ENCODE peak calls at places on chromosomes 16 and 17, in nine cellular contexts. One of them, this sample, is unnamed.

GRCh38 chr16:11273721-11274324 is 394 bp upstream of the PRM3 start:
- DNase-seq in heart left ventricle: no peak
- DNase-seq in Panc1: no peak
- DNase-seq in hepatocyte: no peak
- DNase-seq in naive thymus-derived CD4-positive, alpha-beta T cell: no peak
- DNase-seq in trophoblast cell: no peak
- DNase-seq in heart right ventricle: no peak
- DNase-seq in OCI-LY7: no peak
- DNase-seq in esophagus squamous epithelium: no peak
- DNase-seq in this sample: no peak

GRCh38 chr17:39404542-39405378 is 3.3 kb upstream of the FBXL20 start:
- DNase-seq in naive thymus-derived CD4-positive, alpha-beta T cell: no peak
- DNase-seq in heart left ventricle: no peak
- DNase-seq in esophagus squamous epithelium: no peak
- DNase-seq in Panc1: no peak
- DNase-seq in hepatocyte: no peak
- DNase-seq in OCI-LY7: no peak
- DNase-seq in heart right ventricle: no peak
- DNase-seq in trophoblast cell: peak; percentile 44
- DNase-seq in this sample: no peak

GRCh38 chr16:31331141-31331764 is 23.7 kb upstream of the ITGAX start:
- DNase-seq in OCI-LY7: no peak
- DNase-seq in heart right ventricle: no peak
- DNase-seq in trophoblast cell: no peak
- DNase-seq in hepatocyte: no peak
- DNase-seq in heart left ventricle: no peak
- DNase-seq in naive thymus-derived CD4-positive, alpha-beta T cell: no peak
- DNase-seq in esophagus squamous epithelium: no peak
- DNase-seq in Panc1: no peak
- DNase-seq in this sample: no peak

GRCh38 chr17:48738424-48738802 is 9.9 kb upstream of the HOXB13 start:
- DNase-seq in hepatocyte: no peak
- DNase-seq in Panc1: no peak
- DNase-seq in heart right ventricle: no peak
- DNase-seq in naive thymus-derived CD4-positive, alpha-beta T cell: no peak
- DNase-seq in esophagus squamous epithelium: no peak
- DNase-seq in OCI-LY7: no peak
- DNase-seq in trophoblast cell: no peak
- DNase-seq in heart left ventricle: no peak
- DNase-seq in this sample: no peak

GRCh38 chr16:30526137-30526822 is at the start of gene ZNF768:
- DNase-seq in esophagus squamous epithelium: no peak
- DNase-seq in heart right ventricle: no peak
- DNase-seq in trophoblast cell: no peak
- DNase-seq in naive thymus-derived CD4-positive, alpha-beta T cell: peak; percentile 65
- DNase-seq in Panc1: no peak
- DNase-seq in heart left ventricle: no peak
- DNase-seq in OCI-LY7: no peak
- DNase-seq in hepatocyte: peak; percentile 81
- DNase-seq in this sample: peak; percentile 27

GRCh38 chr17:38867179-38867994 is 2.5 kb upstream of the LASP1 start:
- DNase-seq in esophagus squamous epithelium: no peak
- DNase-seq in hepatocyte: peak; percentile 81
- DNase-seq in heart left ventricle: peak; percentile 54
- DNase-seq in Panc1: no peak
- DNase-seq in heart right ventricle: peak; percentile 57
- DNase-seq in trophoblast cell: peak; percentile 77
- DNase-seq in OCI-LY7: peak; percentile 80
- DNase-seq in naive thymus-derived CD4-positive, alpha-beta T cell: peak; percentile 67
- DNase-seq in this sample: peak; percentile 66

GRCh38 chr16:15593235-15593634 is 49.7 kb downstream of the MARF1 start:
- DNase-seq in heart left ventricle: no peak
- DNase-seq in esophagus squamous epithelium: no peak
- DNase-seq in heart right ventricle: no peak
- DNase-seq in trophoblast cell: no peak
- DNase-seq in Panc1: no peak
- DNase-seq in OCI-LY7: no peak
- DNase-seq in hepatocyte: no peak
- DNase-seq in naive thymus-derived CD4-positive, alpha-beta T cell: no peak
- DNase-seq in this sample: no peak

GRCh38 chr17:59607817-59608403 is 11.8 kb upstream of the CLTC start:
- DNase-seq in heart right ventricle: no peak
- DNase-seq in esophagus squamous epithelium: no peak
- DNase-seq in Panc1: no peak
- DNase-seq in OCI-LY7: peak; percentile 22
- DNase-seq in naive thymus-derived CD4-positive, alpha-beta T cell: no peak
- DNase-seq in heart left ventricle: no peak
- DNase-seq in hepatocyte: peak; percentile 14
- DNase-seq in trophoblast cell: peak; percentile 46
- DNase-seq in this sample: no peak

GRCh38 chr17:13415877-13416416 is 185.8 kb downstream of the HS3ST3A1 start:
- DNase-seq in heart left ventricle: peak; percentile 48
- DNase-seq in hepatocyte: peak; percentile 86
- DNase-seq in OCI-LY7: no peak
- DNase-seq in esophagus squamous epithelium: no peak
- DNase-seq in heart right ventricle: peak; percentile 72
- DNase-seq in Panc1: no peak
- DNase-seq in naive thymus-derived CD4-positive, alpha-beta T cell: no peak
- DNase-seq in trophoblast cell: no peak
- DNase-seq in this sample: peak; percentile 25

GRCh38 chr16:85539084-85539483 is 74.0 kb upstream of the GSE1 start:
- DNase-seq in OCI-LY7: no peak
- DNase-seq in trophoblast cell: no peak
- DNase-seq in heart left ventricle: no peak
- DNase-seq in esophagus squamous epithelium: no peak
- DNase-seq in heart right ventricle: no peak
- DNase-seq in naive thymus-derived CD4-positive, alpha-beta T cell: no peak
- DNase-seq in hepatocyte: no peak
- DNase-seq in Panc1: no peak
- DNase-seq in this sample: no peak

GRCh38 chr16:17467923-17468540 is 2.7 kb downstream of the XYLT1 start:
- DNase-seq in trophoblast cell: peak; percentile 47
- DNase-seq in hepatocyte: peak; percentile 82
- DNase-seq in naive thymus-derived CD4-positive, alpha-beta T cell: peak; percentile 39
- DNase-seq in heart right ventricle: peak; percentile 71
- DNase-seq in OCI-LY7: peak; percentile 63
- DNase-seq in heart left ventricle: peak; percentile 65
- DNase-seq in esophagus squamous epithelium: no peak
- DNase-seq in Panc1: no peak
- DNase-seq in this sample: peak; percentile 77

GRCh38 chr17:43316522-43317142 is 82.2 kb upstream of the ARL4D start:
- DNase-seq in heart left ventricle: no peak
- DNase-seq in trophoblast cell: peak; percentile 63
- DNase-seq in heart right ventricle: no peak
- DNase-seq in OCI-LY7: peak; percentile 51
- DNase-seq in Panc1: no peak
- DNase-seq in esophagus squamous epithelium: no peak
- DNase-seq in naive thymus-derived CD4-positive, alpha-beta T cell: peak; percentile 36
- DNase-seq in hepatocyte: no peak
- DNase-seq in this sample: peak; percentile 11
- H3K4me3 ChIP-seq in heart left ventricle: no peak overlapping the region
- H3K4me3 ChIP-seq in trophoblast cell: no peak overlapping the region
- H3K4me3 ChIP-seq in heart right ventricle: no peak overlapping the region
- H3K4me3 ChIP-seq in OCI-LY7: no peak overlapping the region
- H3K4me3 ChIP-seq in Panc1: no peak overlapping the region
- H3K4me3 ChIP-seq in esophagus squamous epithelium: no peak overlapping the region
- H3K4me3 ChIP-seq in naive thymus-derived CD4-positive, alpha-beta T cell: no peak overlapping the region
- H3K4me3 ChIP-seq in hepatocyte: no peak overlapping the region
- H3K4me3 ChIP-seq in this sample: no peak overlapping the region

DNA sequence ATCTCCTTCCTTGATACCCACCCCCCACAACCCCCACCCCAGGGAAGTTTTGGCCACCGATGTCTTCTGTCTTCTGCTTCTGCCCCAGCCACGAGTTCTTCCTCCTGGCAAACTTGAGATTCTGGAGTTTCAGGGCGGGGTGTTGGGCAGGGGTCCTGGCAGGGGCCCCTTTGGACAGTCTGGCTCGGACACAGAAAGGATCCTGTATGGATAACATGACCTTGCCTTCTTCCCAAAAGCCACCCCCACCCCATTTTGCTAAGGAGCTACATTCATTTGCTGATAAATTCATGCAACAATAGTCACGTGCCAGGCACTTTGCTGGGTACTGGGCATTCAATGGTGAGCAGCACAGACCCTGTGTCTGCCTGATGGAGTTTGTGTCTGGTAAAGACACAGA is 5.9 kb upstream of the COL1A1 start:
- DNase-seq in heart right ventricle: no peak
- DNase-seq in OCI-LY7: no peak
- DNase-seq in Panc1: no peak
- DNase-seq in trophoblast cell: no peak
- DNase-seq in naive thymus-derived CD4-positive, alpha-beta T cell: no peak
- DNase-seq in esophagus squamous epithelium: no peak
- DNase-seq in hepatocyte: no peak
- DNase-seq in heart left ventricle: no peak
- DNase-seq in this sample: no peak
- H3K4me1 ChIP-seq in heart right ventricle: peaks cover 83% of the 10 kb centered on the region
- H3K4me1 ChIP-seq in OCI-LY7: no peaks in the 10 kb centered on the region
- H3K4me1 ChIP-seq in Panc1: peaks cover 20% of the 10 kb centered on the region
- H3K4me1 ChIP-seq in trophoblast cell: peaks cover 68% of the 10 kb centered on the region
- H3K4me1 ChIP-seq in naive thymus-derived CD4-positive, alpha-beta T cell: no peaks in the 10 kb centered on the region
- H3K4me1 ChIP-seq in esophagus squamous epithelium: peaks cover 91% of the 10 kb centered on the region
- H3K4me1 ChIP-seq in hepatocyte: peaks cover 72% of the 10 kb centered on the region
- H3K4me1 ChIP-seq in heart left ventricle: peaks cover 59% of the 10 kb centered on the region
- H3K4me1 ChIP-seq in this sample: no peaks in the 10 kb centered on the region

GRCh38 chr17:7222972-7223292 is 3.2 kb downstream of the ACADVL start:
- DNase-seq in esophagus squamous epithelium: no peak
- DNase-seq in trophoblast cell: no peak
- DNase-seq in naive thymus-derived CD4-positive, alpha-beta T cell: no peak
- DNase-seq in hepatocyte: no peak
- DNase-seq in OCI-LY7: no peak
- DNase-seq in heart right ventricle: no peak
- DNase-seq in heart left ventricle: no peak
- DNase-seq in Panc1: no peak
- DNase-seq in this sample: no peak

GRCh38 chr17:7223375-7223774 is 3.6 kb downstream of the ACADVL start:
- DNase-seq in hepatocyte: no peak
- DNase-seq in heart left ventricle: no peak
- DNase-seq in trophoblast cell: peak; percentile 91
- DNase-seq in naive thymus-derived CD4-positive, alpha-beta T cell: no peak
- DNase-seq in Panc1: no peak
- DNase-seq in heart right ventricle: no peak
- DNase-seq in esophagus squamous epithelium: no peak
- DNase-seq in OCI-LY7: no peak
- DNase-seq in this sample: no peak

GRCh38 chr17:7225711-7226331 is 6.1 kb downstream of the ACADVL start:
- DNase-seq in heart right ventricle: peak; percentile 30
- DNase-seq in Panc1: no peak
- DNase-seq in OCI-LY7: no peak
- DNase-seq in hepatocyte: no peak
- DNase-seq in trophoblast cell: no peak
- DNase-seq in heart left ventricle: no peak
- DNase-seq in esophagus squamous epithelium: no peak
- DNase-seq in naive thymus-derived CD4-positive, alpha-beta T cell: no peak
- DNase-seq in this sample: no peak

GRCh38 chr17:7224110-7224509 is 4.4 kb downstream of the ACADVL start:
- DNase-seq in esophagus squamous epithelium: no peak
- DNase-seq in trophoblast cell: no peak
- DNase-seq in Panc1: no peak
- DNase-seq in naive thymus-derived CD4-positive, alpha-beta T cell: no peak
- DNase-seq in heart left ventricle: peak; percentile 21
- DNase-seq in OCI-LY7: no peak
- DNase-seq in hepatocyte: no peak
- DNase-seq in heart right ventricle: peak; percentile 3
- DNase-seq in this sample: no peak

DNA sequence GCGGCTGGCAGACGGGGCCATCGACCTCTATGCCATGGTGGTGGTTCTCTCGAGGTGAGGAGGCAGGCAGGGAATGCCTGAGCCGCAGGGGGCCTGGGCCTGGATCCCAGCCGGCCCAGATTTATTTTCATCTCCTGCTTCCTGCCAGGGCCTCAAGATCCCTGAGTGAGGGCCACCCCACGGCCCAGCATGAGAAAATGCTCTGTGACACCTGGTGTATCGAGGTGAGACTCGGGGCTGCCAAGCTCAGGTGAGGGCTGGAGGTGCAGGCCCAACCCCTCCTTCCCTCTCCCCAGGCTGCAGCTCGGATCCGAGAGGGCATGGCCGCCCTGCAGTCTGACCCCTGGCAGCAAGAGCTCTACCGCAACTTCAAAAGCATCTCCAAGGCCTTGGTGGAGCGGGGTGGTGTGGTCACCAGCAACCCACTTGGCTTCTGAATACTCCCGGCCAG is 4.9 kb downstream of the ACADVL start:
- DNase-seq in OCI-LY7: no peak
- DNase-seq in heart right ventricle: peak; percentile 4
- DNase-seq in esophagus squamous epithelium: no peak
- DNase-seq in naive thymus-derived CD4-positive, alpha-beta T cell: no peak
- DNase-seq in heart left ventricle: no peak
- DNase-seq in Panc1: no peak
- DNase-seq in trophoblast cell: no peak
- DNase-seq in hepatocyte: no peak
- DNase-seq in this sample: no peak
- H3K4me3 ChIP-seq in OCI-LY7: no peak overlapping the region
- H3K4me3 ChIP-seq in heart right ventricle: no peak overlapping the region
- H3K4me3 ChIP-seq in esophagus squamous epithelium: no peak overlapping the region
- H3K4me3 ChIP-seq in naive thymus-derived CD4-positive, alpha-beta T cell: no peak overlapping the region
- H3K4me3 ChIP-seq in heart left ventricle: no peak overlapping the region
- H3K4me3 ChIP-seq in Panc1: no peak overlapping the region
- H3K4me3 ChIP-seq in trophoblast cell: no peak overlapping the region
- H3K4me3 ChIP-seq in hepatocyte: no peak overlapping the region
- H3K4me3 ChIP-seq in this sample: no peak overlapping the region

DNA sequence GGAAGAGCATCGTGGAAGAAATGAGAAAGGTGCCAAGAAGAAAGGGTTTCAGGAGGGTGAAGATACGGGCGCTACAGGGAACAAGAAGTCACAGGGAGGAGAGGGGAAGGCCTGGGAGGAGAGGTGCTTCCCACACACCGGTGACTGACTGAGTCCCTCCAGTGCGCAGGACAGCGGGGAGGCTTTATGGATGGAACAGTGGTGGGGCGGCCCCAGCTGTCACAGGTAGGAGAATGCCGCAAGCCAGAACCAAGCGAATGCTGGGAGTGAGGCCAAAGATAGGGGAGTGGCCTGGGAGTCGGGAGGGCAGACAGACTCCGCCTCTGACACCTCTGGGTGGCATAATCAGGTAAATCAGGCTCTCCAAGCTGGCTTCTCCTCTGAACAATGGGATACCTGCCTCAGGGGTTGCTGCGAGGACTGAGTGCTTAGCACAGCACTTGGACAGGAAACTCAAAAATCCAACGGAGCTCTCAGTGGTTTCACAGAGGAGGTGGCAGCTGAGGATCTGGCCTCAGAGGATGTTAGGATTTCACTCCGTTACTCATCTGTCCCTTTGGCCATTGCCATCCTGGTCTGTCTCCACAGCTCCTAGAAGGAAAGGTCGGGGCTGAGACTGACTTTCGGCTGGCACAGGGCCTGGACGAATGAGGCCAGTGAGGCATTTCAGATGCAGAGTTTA is 760 bp upstream of the CNP start:
- DNase-seq in naive thymus-derived CD4-positive, alpha-beta T cell: peak; percentile 67
- DNase-seq in esophagus squamous epithelium: no peak
- DNase-seq in OCI-LY7: peak; percentile 50
- DNase-seq in hepatocyte: peak; percentile 93
- DNase-seq in heart right ventricle: peak; percentile 58
- DNase-seq in Panc1: peak; percentile 8
- DNase-seq in trophoblast cell: peak; percentile 94
- DNase-seq in heart left ventricle: peak; percentile 49
- DNase-seq in this sample: peak; percentile 91
- H3K4me1 ChIP-seq in naive thymus-derived CD4-positive, alpha-beta T cell: peaks cover 14% of the 10 kb centered on the region
- H3K4me1 ChIP-seq in esophagus squamous epithelium: peaks cover 64% of the 10 kb centered on the region
- H3K4me1 ChIP-seq in OCI-LY7: peaks cover 35% of the 10 kb centered on the region
- H3K4me1 ChIP-seq in hepatocyte: peaks cover 17% of the 10 kb centered on the region
- H3K4me1 ChIP-seq in heart right ventricle: peaks cover 41% of the 10 kb centered on the region
- H3K4me1 ChIP-seq in Panc1: peaks cover 19% of the 10 kb centered on the region
- H3K4me1 ChIP-seq in trophoblast cell: peaks cover 9% of the 10 kb centered on the region
- H3K4me1 ChIP-seq in heart left ventricle: peaks cover 36% of the 10 kb centered on the region
- H3K4me1 ChIP-seq in this sample: no peaks in the 10 kb centered on the region

This sample was measured in small intestine.